ENCODE peak calls at places on chromosomes 5 and 9, in seven cellular contexts. T is H1, I is HepG2, Y is HCT116, W is SK-N-SH, P is GM12878, X is K562. N is an unnamed sample.

GRCh38 chr9:32487981-32488380 is 38.0 kb downstream of the RIGI start:
- DNase-seq in T (no peak), I (no peak), Y (no peak), W (no peak), P (no peak), X (no peak), N (no peak)

GRCh38 chr5:113900831-113901230 is 387.3 kb downstream of the YTHDC2 start:
- DNase-seq in T (no peak), I (no peak), Y (no peak), W (no peak), P (no peak), X (no peak), N (no peak)

GRCh38 chr5:15702102-15702501 is 202.1 kb downstream of the FBXL7 start:
- DNase-seq in T (no peak), I (peak; percentile 3), Y (no peak), W (no peak), P (no peak), X (no peak), N (no peak)

GRCh38 chr9:78311075-78311474 is 14.2 kb downstream of the PSAT1 start:
- DNase-seq in T (no peak), I (no peak), Y (no peak), W (no peak), P (no peak), X (no peak), N (no peak)

GRCh38 chr9:96061293-96061987 is 185.9 kb downstream of the ERCC6L2 start:
- DNase-seq in T (no peak), I (peak; percentile 21), Y (peak; percentile 10), W (peak; percentile 64), P (no peak), X (peak; percentile 45), N (peak; percentile 55)

GRCh38 chr5:139091439-139092156 is 106.6 kb downstream of the SIL1 start:
- DNase-seq in T (no peak), I (no peak), Y (no peak), W (no peak), P (no peak), X (no peak), N (no peak)

GRCh38 chr9:88791105-88791805 is 200.0 kb upstream of the S1PR3 start:
- DNase-seq in T (no peak), I (no peak), Y (no peak), W (no peak), P (no peak), X (no peak), N (no peak)

GRCh38 chr9:81264516-81264915 is 424.8 kb downstream of the TLE1 start:
- DNase-seq in T (no peak), I (no peak), Y (no peak), W (peak; percentile 58), P (no peak), X (no peak), N (no peak)

GRCh38 chr5:149810856-149811255 is 80.7 kb downstream of the PPARGC1B start:
- DNase-seq in T (no peak), I (no peak), Y (no peak), W (no peak), P (peak; percentile 42), X (no peak), N (no peak)

GRCh38 chr9:78073722-78074121 is 42.1 kb upstream of the GNAQ start:
- DNase-seq in T (no peak), I (no peak), Y (no peak), W (no peak), P (no peak), X (no peak), N (no peak)

GRCh38 chr5:80239680-80240367 is 16.0 kb downstream of the SERINC5 start:
- DNase-seq in T (no peak), I (no peak), Y (no peak), W (no peak), P (no peak), X (no peak), N (no peak)

GRCh38 chr5:156109317-156110023 is 217.5 kb upstream of the SGCD start:
- DNase-seq in T (no peak), I (no peak), Y (no peak), W (no peak), P (no peak), X (no peak), N (no peak)

GRCh38 chr9:93129691-93130500 is 4.2 kb downstream of the NINJ1 start:
- DNase-seq in T (no peak), I (no peak), Y (no peak), W (no peak), P (no peak), X (no peak), N (no peak)

GRCh38 chr5:142053434-142054253 is 40.8 kb upstream of the GNPDA1 start:
- DNase-seq in T (no peak), I (no peak), Y (peak; percentile 27), W (no peak), P (no peak), X (no peak), N (no peak)

GRCh38 chr9:120970249-120970648 is 43.7 kb upstream of the TRAF1 start:
- DNase-seq in T (no peak), I (peak; percentile 20), Y (no peak), W (no peak), P (no peak), X (no peak), N (no peak)

GRCh38 chr9:69175488-69175872 is 1.4 kb downstream of the TJP2 start:
- DNase-seq in T (no peak), I (no peak), Y (no peak), W (no peak), P (no peak), X (no peak), N (no peak)

GRCh38 chr5:68460147-68460760 is 244.7 kb downstream of the PIK3R1 start:
- DNase-seq in T (no peak), I (peak; percentile 52), Y (peak; percentile 60), W (peak; percentile 37), P (no peak), X (peak; percentile 44), N (no peak)

GRCh38 chr9:116230233-116230632 is 76.6 kb downstream of the PAPPA start:
- DNase-seq in T (no peak), I (no peak), Y (no peak), W (no peak), P (no peak), X (no peak), N (no peak)

GRCh38 chr9:116237456-116237855 is 83.9 kb downstream of the PAPPA start:
- DNase-seq in T (no peak), I (no peak), Y (no peak), W (no peak), P (no peak), X (no peak), N (no peak)

GRCh38 chr9:116233160-116233530 is 79.6 kb downstream of the PAPPA start:
- DNase-seq in T (no peak), I (no peak), Y (no peak), W (no peak), P (no peak), X (no peak), N (no peak)

GRCh38 chr9:116232425-116233159 is 79.0 kb downstream of the PAPPA start:
- DNase-seq in T (no peak), I (no peak), Y (no peak), W (no peak), P (no peak), X (no peak), N (no peak)

DNA sequence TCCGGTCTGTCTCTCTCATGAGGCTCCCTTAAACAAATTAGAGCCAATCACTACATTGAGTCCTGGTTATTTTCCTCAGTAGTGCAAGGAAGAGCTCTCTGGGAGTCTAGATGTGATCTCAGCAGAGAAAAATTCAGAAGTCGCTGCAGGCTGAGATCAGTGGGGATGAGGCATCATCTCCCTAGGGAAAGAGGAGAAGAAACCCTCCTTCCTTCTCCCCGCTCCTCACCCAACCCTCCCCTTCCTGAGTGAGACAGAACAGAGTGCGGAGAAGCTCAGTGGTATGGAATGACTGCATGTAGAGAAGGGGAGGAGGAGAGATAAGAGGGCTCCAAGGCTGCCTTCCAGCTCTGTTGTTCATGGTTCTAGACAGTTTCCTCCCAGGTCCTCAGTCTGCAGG is 80.5 kb downstream of the PAPPA start:
- DNase-seq in T (peak; percentile 10), I (no peak), Y (no peak), W (peak; percentile 2), P (no peak), X (no peak), N (no peak)
- TF ChIP-seq JUND in T (no peak), I (no peak), Y (no peak), W (peak; percentile 91), P (no peak), X (no peak), N (no peak)

GRCh38 chr5:135176991-135177390 is 143.0 kb upstream of the PITX1 start:
- DNase-seq in T (no peak), I (no peak), Y (no peak), W (no peak), P (no peak), X (no peak), N (no peak)

GRCh38 chr5:135174315-135175096 is 140.5 kb upstream of the PITX1 start:
- DNase-seq in T (peak; percentile 29), I (no peak), Y (no peak), W (no peak), P (no peak), X (peak; percentile 73), N (no peak)

GRCh38 chr5:135179308-135179980 is 145.4 kb upstream of the PITX1 start:
- DNase-seq in T (no peak), I (peak; percentile 35), Y (no peak), W (no peak), P (no peak), X (no peak), N (peak; percentile 87)

GRCh38 chr5:135178476-135179155 is 144.6 kb upstream of the PITX1 start:
- DNase-seq in T (no peak), I (no peak), Y (no peak), W (no peak), P (no peak), X (no peak), N (no peak)

DNA sequence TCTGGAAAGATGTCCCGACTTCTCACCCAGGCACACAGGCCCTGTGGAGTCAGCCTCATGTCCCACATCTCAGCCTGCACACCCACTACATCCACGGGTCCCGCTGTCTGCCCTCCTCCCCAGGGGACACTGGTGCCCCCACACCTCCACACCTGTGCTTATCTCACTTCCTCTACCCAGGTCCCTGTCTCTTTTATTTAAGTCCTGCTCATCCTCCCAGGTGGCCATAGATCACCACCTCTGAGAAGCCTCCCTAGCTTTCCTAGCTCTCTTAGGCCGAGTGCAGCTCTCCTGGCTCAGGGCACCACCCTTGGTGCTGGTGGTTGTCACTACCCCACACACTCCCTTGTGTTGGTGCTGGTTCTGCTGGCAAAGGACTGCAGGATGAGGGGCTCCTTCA is 143.6 kb upstream of the PITX1 start:
- DNase-seq in T (no peak), I (no peak), Y (no peak), W (no peak), P (no peak), X (no peak), N (no peak)
- TF ChIP-seq JUND in T (no peak), I (no peak), Y (no peak), W (no peak), P (no peak), X (no peak), N (no peak)

DNA sequence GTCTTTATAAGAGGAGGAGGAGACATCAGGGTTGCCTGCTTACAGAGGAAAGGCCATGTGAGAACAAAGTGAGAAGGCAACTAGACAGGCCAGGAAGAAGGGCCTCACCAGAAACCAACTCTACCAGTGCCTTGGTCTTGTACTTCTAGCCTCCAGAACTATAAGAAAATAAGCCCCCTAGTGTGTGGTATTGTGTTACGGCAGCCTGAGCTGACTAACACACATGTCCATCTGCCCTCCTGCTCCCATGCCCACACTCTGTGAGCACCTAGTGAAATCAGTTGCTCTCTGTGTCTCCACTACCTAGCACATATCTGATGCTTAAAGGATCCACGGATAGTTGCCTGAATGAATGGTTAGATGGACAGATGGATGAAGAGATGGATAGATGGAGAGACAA is 6.9 kb downstream of the AK3 start:
- DNase-seq in T (no peak), I (no peak), Y (no peak), W (no peak), P (no peak), X (no peak), N (no peak)
- TF ChIP-seq JUND in T (no peak), I (no peak), Y (no peak), W (no peak), P (no peak), X (no peak), N (no peak)

GRCh38 chr5:109852371-109853160 is 162.8 kb downstream of the MAN2A1 start:
- DNase-seq in T (no peak), I (no peak), Y (no peak), W (no peak), P (no peak), X (no peak), N (no peak)
- TF ChIP-seq JUND in T (no peak), I (no peak), Y (no peak), W (no peak), P (no peak), X (no peak), N (no peak)

N was measured in T47D.